ENCODE peak calls at places on chromosomes 4 and X, in nine cellular contexts. F, G, I, V, N, U, Z, H and X are unnamed samples.

GRCh38 chrX:152072236-152072635 is 66.1 kb downstream of the MAGEA10 start:
- DNase-seq in F (no peak), G (peak; percentile 73), I (peak; percentile 87), V (no peak), N (no peak), U (peak; percentile 75), Z (no peak), H (no peak), X (no peak)

GRCh38 chr4:1295405-1296055 is 5.8 kb downstream of the MAEA start:
- DNase-seq in F (no peak), G (no peak), I (no peak), V (no peak), N (no peak), U (no peak), Z (no peak), H (no peak), X (no peak)

GRCh38 chr4:103948244-103949018 is 228.6 kb upstream of the TACR3 start:
- DNase-seq in F (no peak), G (no peak), I (no peak), V (no peak), N (no peak), U (no peak), Z (no peak), H (no peak), X (no peak)

GRCh38 chrX:46571423-46572294 is 1.9 kb upstream of the CHST7 start:
- DNase-seq in F (no peak), G (no peak), I (no peak), V (no peak), N (no peak), U (no peak), Z (no peak), H (no peak), X (no peak)

GRCh38 chr4:1809754-1810502 is 16.8 kb downstream of the FGFR3 start:
- DNase-seq in F (peak; percentile 74), G (peak; percentile 75), I (peak; percentile 45), V (peak; percentile 40), N (peak; percentile 30), U (peak; percentile 87), Z (peak; percentile 79), H (peak; percentile 57), X (peak; percentile 60)

GRCh38 chr4:76447326-76447954 is 12.4 kb downstream of the SHROOM3 start:
- DNase-seq in F (no peak), G (peak; percentile 36), I (peak; percentile 72), V (no peak), N (no peak), U (no peak), Z (no peak), H (no peak), X (no peak)

GRCh38 chrX:139224953-139225665 is 305.4 kb upstream of the F9 start:
- DNase-seq in F (no peak), G (no peak), I (peak; percentile 1), V (no peak), N (no peak), U (no peak), Z (no peak), H (no peak), X (no peak)

GRCh38 chr4:7194251-7195137 is 2.2 kb downstream of the SORCS2 start:
- DNase-seq in F (peak; percentile 47), G (peak; percentile 51), I (no peak), V (peak; percentile 87), N (no peak), U (peak; percentile 48), Z (peak; percentile 38), H (no peak), X (no peak)

GRCh38 chrX:24113161-24113560 is 36.4 kb upstream of the ZFX start:
- DNase-seq in F (no peak), G (peak; percentile 41), I (no peak), V (no peak), N (no peak), U (no peak), Z (no peak), H (no peak), X (no peak)

GRCh38 chr4:7854697-7855370 is 84.8 kb downstream of the AFAP1 start:
- DNase-seq in F (no peak), G (no peak), I (peak; percentile 53), V (no peak), N (peak; percentile 75), U (no peak), Z (no peak), H (peak; percentile 55), X (no peak)